ENCODE peak calls at places on chromosomes 16 and 17, in six cellular contexts. A, I, E, V, U and J are unnamed samples.

GRCh38 chr17:44653954-44654353 is 2.3 kb upstream of the MEIOC start:
- DNase-seq in A (no peak), I (no peak), E (no peak), V (no peak), U (no peak), J (no peak)

GRCh38 chr17:55155867-55156560 is 108.7 kb upstream of the HLF start:
- DNase-seq in A (no peak), I (no peak), E (no peak), V (no peak), U (no peak), J (no peak)

GRCh38 chr17:70604854-70605253 is 435.5 kb downstream of the KCNJ2 start:
- DNase-seq in A (no peak), I (no peak), E (no peak), V (no peak), U (no peak), J (peak)

GRCh38 chr17:6796887-6797490 is 21.0 kb downstream of the FBXO39 start:
- DNase-seq in A (no peak), I (no peak), E (no peak), V (no peak), U (no peak), J (peak)

GRCh38 chr17:10737168-10737622 is 7.4 kb upstream of the TMEM220 start:
- DNase-seq in A (peak), I (peak), E (peak), V (no peak), U (no peak), J (peak)

GRCh38 chr17:80086616-80087015 is 14.8 kb upstream of the GAA start:
- DNase-seq in A (no peak), I (no peak), E (no peak), V (no peak), U (no peak), J (no peak)

GRCh38 chr17:45119964-45120363 is 12.4 kb downstream of the PLCD3 start:
- DNase-seq in A (no peak), I (no peak), E (no peak), V (no peak), U (no peak), J (no peak)

GRCh38 chr17:82377924-82378740 is 6.6 kb downstream of the UTS2R start:
- DNase-seq in A (no peak), I (no peak), E (no peak), V (no peak), U (no peak), J (no peak)

GRCh38 chr16:89801800-89802199 is 14.6 kb downstream of the FANCA start:
- DNase-seq in A (no peak), I (peak), E (no peak), V (no peak), U (peak), J (peak)

GRCh38 chr16:12507366-12507765 is 296.3 kb downstream of the CPPED1 start:
- DNase-seq in A (no peak), I (peak), E (no peak), V (no peak), U (no peak), J (peak)

GRCh38 chr17:73546770-73547345 is 97.4 kb downstream of the SDK2 start:
- DNase-seq in A (no peak), I (no peak), E (peak), V (peak), U (peak), J (no peak)

GRCh38 chr16:89697161-89697615 is 4.3 kb downstream of the SPATA2L start:
- DNase-seq in A (no peak), I (no peak), E (no peak), V (no peak), U (no peak), J (no peak)

GRCh38 chr17:33594000-33594399 is 300.9 kb upstream of the ASIC2 start:
- DNase-seq in A (no peak), I (no peak), E (no peak), V (no peak), U (no peak), J (no peak)

GRCh38 chr17:49521521-49522185 is 26.6 kb downstream of the NGFR start:
- DNase-seq in A (no peak), I (no peak), E (no peak), V (no peak), U (no peak), J (no peak)

GRCh38 chr17:48597775-48598631 is 4.4 kb upstream of the HOXB5 start:
- DNase-seq in A (no peak), I (no peak), E (peak), V (peak), U (no peak), J (peak)

GRCh38 chr16:4511441-4512082 is 27.0 kb downstream of the CDIP1 start:
- DNase-seq in A (peak), I (peak), E (peak), V (no peak), U (no peak), J (peak)

GRCh38 chr16:25838724-25839186 is 147.0 kb downstream of the HS3ST4 start:
- DNase-seq in A (peak), I (peak), E (no peak), V (peak), U (peak), J (peak)